ENCODE peak calls at places on chromosomes 12 and 14, in five cellular contexts. T, D, H, E and F are unnamed samples.

GRCh38 chr12:77058740-77059139 is 6.6 kb downstream of the E2F7 start:
- DNase-seq in T (no peak), D (no peak), H (no peak), E (no peak), F (no peak)

GRCh38 chr12:25712169-25712568 is 159.1 kb upstream of the LMNTD1 start:
- DNase-seq in E (no peak), H (no peak), D (no peak), T (no peak), F (no peak)

GRCh38 chr14:33229269-33229924 is 290.7 kb downstream of the NPAS3 start:
- DNase-seq in T (no peak), H (no peak), E (no peak), D (peak), F (no peak)

GRCh38 chr12:546920-547845 is 87.4 kb downstream of the B4GALNT3 start:
- DNase-seq in E (peak), D (peak), H (peak), T (peak), F (no peak)

GRCh38 chr14:62138593-62138992 is 376.4 kb downstream of the SNAPC1 start:
- DNase-seq in D (peak), E (no peak), T (peak), H (no peak), F (no peak)

GRCh38 chr12:69254046-69254445 is 14.7 kb downstream of the CPSF6 start:
- DNase-seq in D (peak), E (no peak), T (peak), H (no peak), F (no peak)

GRCh38 chr12:97368462-97369150 is 94.0 kb upstream of the RMST start:
- DNase-seq in T (peak), E (no peak), H (no peak), D (no peak), F (no peak)

GRCh38 chr14:30603402-30603801 is 18.7 kb upstream of the SCFD1 start:
- DNase-seq in E (no peak), D (no peak), H (no peak), T (no peak), F (no peak)

GRCh38 chr14:68822132-68822651 is 29.3 kb upstream of the ZFP36L1 start:
- DNase-seq in E (no peak), D (no peak), H (no peak), T (no peak), F (no peak)

GRCh38 chr12:1750300-1750699 is 59.4 kb downstream of the ADIPOR2 start:
- DNase-seq in H (no peak), D (no peak), E (no peak), T (no peak), F (no peak)

GRCh38 chr12:39736406-39736805 is 116.8 kb upstream of the ABCD2 start:
- DNase-seq in T (no peak), D (no peak), H (no peak), E (peak), F (no peak)

GRCh38 chr14:105124837-105125222 is 43.7 kb downstream of the JAG2 start:
- DNase-seq in E (no peak), H (no peak), D (no peak), T (no peak), F (peak)

GRCh38 chr12:9943244-9943643 is 11.1 kb upstream of the CLEC2A start:
- DNase-seq in T (no peak), H (peak), D (no peak), E (no peak), F (no peak)

GRCh38 chr12:6699989-6700645 is 498 bp downstream of the PIANP start:
- DNase-seq in E (no peak), H (peak), D (peak), T (peak), F (no peak)

GRCh38 chr12:67911293-67911637 is 78.0 kb upstream of the IFNG-AS1 start:
- DNase-seq in D (no peak), E (no peak), H (no peak), T (peak), F (no peak)